ENCODE peak calls at places on chromosomes 1 and 21, in four cellular contexts. S is fibroblast of lung, Z is IMR-90, Q is NT2/D1. G is an unnamed sample.

GRCh38 chr1:154557939-154558609 is 388 bp downstream of the UBE2Q1 start:
- DNase-seq in S (peak; percentile 23), Z (peak; percentile 18), Q (no peak), G (no peak)

GRCh38 chr1:41629571-41629970 is 145.1 kb upstream of the EDN2 start:
- DNase-seq in S (peak; percentile 99), Z (peak; percentile 85), Q (no peak), G (no peak)

GRCh38 chr1:23756676-23757075 is 13.4 kb downstream of the ELOA start:
- DNase-seq in S (peak; percentile 57), Z (peak; percentile 72), Q (no peak), G (no peak)

GRCh38 chr1:45306319-45306718 is 20.4 kb upstream of the HPDL start:
- DNase-seq in S (peak; percentile 32), Z (peak; percentile 60), Q (no peak), G (peak; percentile 42)

GRCh38 chr1:93661829-93662474 is 19.7 kb downstream of the BCAR3 start:
- DNase-seq in S (peak; percentile 89), Z (peak; percentile 89), Q (no peak), G (no peak)

GRCh38 chr1:64980745-64981601 is 14.6 kb upstream of the JAK1 start:
- DNase-seq in S (peak; percentile 35), Z (peak; percentile 41), Q (no peak), G (no peak)

GRCh38 chr1:205926636-205927035 is 16.6 kb downstream of the SLC26A9 start:
- DNase-seq in S (no peak), Z (no peak), Q (no peak), G (no peak)

GRCh38 chr1:53754484-53755312 is 15.7 kb upstream of the GLIS1 start:
- DNase-seq in S (peak; percentile 57), Z (peak; percentile 77), Q (peak; percentile 68), G (peak; percentile 75)

GRCh38 chr21:29174607-29175013 is 44.2 kb downstream of the MAP3K7CL start:
- DNase-seq in S (no peak), Z (peak; percentile 30), Q (no peak), G (no peak)

GRCh38 chr1:38662141-38662540 is 197.4 kb downstream of the RRAGC start:
- DNase-seq in S (no peak), Z (no peak), Q (no peak), G (no peak)

GRCh38 chr21:45167796-45168222 is 93.4 kb downstream of the ADARB1 start:
- DNase-seq in S (peak; percentile 60), Z (peak; percentile 78), Q (no peak), G (no peak)

GRCh38 chr1:46757256-46757955 is 38.5 kb upstream of the EFCAB14 start:
- DNase-seq in S (peak; percentile 64), Z (peak; percentile 3), Q (peak; percentile 43), G (peak; percentile 28)

GRCh38 chr1:146034976-146035469 is 13.5 kb upstream of the HJV start:
- DNase-seq in S (no peak), Z (no peak), Q (no peak), G (peak; percentile 43)

GRCh38 chr1:108719654-108720435 is 7.1 kb downstream of the FNDC7 start:
- DNase-seq in S (peak; percentile 90), Z (peak; percentile 90), Q (no peak), G (no peak)

GRCh38 chr1:192566657-192567056 is 8.9 kb upstream of the RGS1 start:
- DNase-seq in S (no peak), Z (no peak), Q (no peak), G (no peak)

GRCh38 chr1:110548381-110548780 is 29.4 kb upstream of the KCNA10 start:
- DNase-seq in S (no peak), Z (peak; percentile 8), Q (no peak), G (peak; percentile 70)

GRCh38 chr1:234912541-234913312 is 215.9 kb downstream of the TOMM20 start:
- DNase-seq in S (peak; percentile 33), Z (no peak), Q (no peak), G (no peak)

GRCh38 chr1:93817819-93818569 is 61.0 kb downstream of the DNTTIP2 start:
- DNase-seq in S (no peak), Z (no peak), Q (no peak), G (no peak)

GRCh38 chr1:40563266-40563665 is 31.8 kb downstream of the ZNF684 start:
- DNase-seq in S (no peak), Z (no peak), Q (no peak), G (no peak)

GRCh38 chr1:218034464-218034863 is 250.6 kb upstream of the RRP15 start:
- DNase-seq in S (no peak), Z (no peak), Q (peak; percentile 87), G (peak; percentile 90)

GRCh38 chr1:147699686-147700041 is 29.3 kb upstream of the ACP6 start:
- DNase-seq in S (no peak), Z (no peak), Q (no peak), G (no peak)

GRCh38 chr1:119374208-119374877 is 5.8 kb downstream of the HAO2 start:
- DNase-seq in S (peak; percentile 5), Z (no peak), Q (no peak), G (no peak)

GRCh38 chr1:237562247-237562823 is 328.4 kb downstream of the ZP4 start:
- DNase-seq in S (peak; percentile 49), Z (peak; percentile 69), Q (peak; percentile 86), G (peak; percentile 90)

GRCh38 chr1:237139732-237140131 is 97.7 kb downstream of the RYR2 start:
- DNase-seq in S (no peak), Z (no peak), Q (no peak), G (no peak)

GRCh38 chr1:200890818-200891773 is 3.6 kb upstream of the INAVA start:
- DNase-seq in S (peak; percentile 51), Z (peak; percentile 19), Q (peak; percentile 87), G (peak; percentile 91)

GRCh38 chr1:150150511-150151021 is 850 bp downstream of the PLEKHO1 start:
- DNase-seq in S (no peak), Z (no peak), Q (no peak), G (peak; percentile 59)

GRCh38 chr1:52520149-52520548 is 32.7 kb downstream of the TUT4 start:
- DNase-seq in S (peak; percentile 22), Z (peak; percentile 86), Q (no peak), G (no peak)

GRCh38 chr1:235391879-235392278 is 24.7 kb downstream of the TBCE start:
- DNase-seq in S (peak; percentile 9), Z (peak; percentile 26), Q (no peak), G (no peak)

GRCh38 chr1:245679796-245680195 is 525.0 kb downstream of the KIF26B start:
- DNase-seq in S (no peak), Z (no peak), Q (no peak), G (no peak)

DNA sequence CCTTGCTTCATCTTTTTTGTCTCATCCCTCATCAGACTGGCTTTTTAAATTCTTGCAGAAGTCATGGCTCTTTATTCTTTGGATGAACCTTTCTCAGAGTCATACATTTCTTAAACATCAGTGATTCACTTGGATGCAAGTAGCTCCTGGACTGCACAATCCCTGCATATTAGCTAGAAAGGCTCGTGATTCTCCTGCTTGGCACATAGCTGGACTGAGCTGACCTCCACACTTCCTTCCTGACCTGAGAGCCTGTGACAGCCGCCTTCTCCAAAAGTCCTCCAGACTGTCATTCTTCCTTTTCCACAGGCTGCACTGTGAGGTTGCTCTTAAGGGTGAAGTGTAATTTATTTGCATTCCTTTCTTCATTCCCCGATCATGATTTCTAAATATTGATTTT is 109.4 kb downstream of the RGL1 start:
- DNase-seq in S (peak; percentile 26), Z (peak; percentile 58), Q (no peak), G (no peak)
- H3K9ac ChIP-seq in S (no peak overlapping the region), Z (no peak overlapping the region), Q (no peak overlapping the region), G (no peak overlapping the region)

DNA sequence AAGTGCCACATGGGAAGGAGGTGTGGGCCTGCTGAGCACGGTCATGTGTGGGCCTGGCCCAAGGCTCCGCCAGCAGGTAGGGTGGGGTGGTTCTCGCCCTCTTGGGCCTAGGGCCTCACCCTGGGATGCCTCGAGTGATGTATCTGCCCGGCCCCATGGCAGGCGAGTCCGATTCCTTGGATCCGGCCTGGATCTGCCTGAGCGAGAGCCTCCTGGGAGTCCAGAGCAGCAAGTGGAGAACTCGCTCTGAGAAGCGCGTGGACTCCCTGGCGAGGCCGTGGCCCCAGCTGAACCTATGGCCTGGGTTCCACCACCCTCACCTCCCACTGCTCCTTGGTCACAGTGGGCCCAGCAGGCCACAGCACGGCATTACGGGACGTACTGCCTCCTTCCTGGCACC is 8.2 kb upstream of the TTC34 start:
- DNase-seq in S (no peak), Z (no peak), Q (no peak), G (no peak)
- H3K9me3 ChIP-seq in S (no peaks in the 10 kb centered on the region), Z (peaks cover 62% of the 10 kb centered on the region), Q (peaks cover 21% of the 10 kb centered on the region), G (no peaks in the 10 kb centered on the region)

GRCh38 chr1:32971156-32971555 is 6.5 kb upstream of the RNF19B start:
- DNase-seq in S (no peak), Z (no peak), Q (no peak), G (no peak)

GRCh38 chr1:32977546-32978087 is 13.0 kb upstream of the RNF19B start:
- DNase-seq in S (no peak), Z (no peak), Q (no peak), G (no peak)

GRCh38 chr1:32969556-32969955 is 4.9 kb upstream of the RNF19B start:
- DNase-seq in S (peak; percentile 85), Z (no peak), Q (no peak), G (no peak)

GRCh38 chr1:32971576-32971975 is 7.0 kb upstream of the RNF19B start:
- DNase-seq in S (no peak), Z (no peak), Q (no peak), G (no peak)

GRCh38 chr1:32972814-32973428 is 8.3 kb upstream of the RNF19B start:
- DNase-seq in S (peak; percentile 70), Z (peak; percentile 45), Q (peak; percentile 70), G (peak; percentile 91)
- H3K9ac ChIP-seq in S (peak overlapping the region; percentile 61), Z (peak overlapping the region; percentile 23), Q (peak overlapping the region; percentile 76), G (no peak overlapping the region)

GRCh38 chr1:66335125-66335524 is 198.8 kb upstream of the SGIP1 start:
- DNase-seq in S (no peak), Z (no peak), Q (no peak), G (no peak)

GRCh38 chr1:66334311-66334710 is 199.6 kb upstream of the SGIP1 start:
- DNase-seq in S (no peak), Z (no peak), Q (no peak), G (peak; percentile 40)

GRCh38 chr1:66331641-66332523 is 202.1 kb upstream of the SGIP1 start:
- DNase-seq in S (peak; percentile 85), Z (peak; percentile 85), Q (no peak), G (peak; percentile 61)

GRCh38 chr1:66332524-66332853 is 201.5 kb upstream of the SGIP1 start:
- DNase-seq in S (no peak), Z (no peak), Q (no peak), G (no peak)

GRCh38 chr1:66333463-66334232 is 200.3 kb upstream of the SGIP1 start:
- DNase-seq in S (no peak), Z (no peak), Q (no peak), G (no peak)
- H3K9me3 ChIP-seq in S (no peaks in the 10 kb centered on the region), Z (no peaks in the 10 kb centered on the region), Q (no peaks in the 10 kb centered on the region), G (no peaks in the 10 kb centered on the region)

DNA sequence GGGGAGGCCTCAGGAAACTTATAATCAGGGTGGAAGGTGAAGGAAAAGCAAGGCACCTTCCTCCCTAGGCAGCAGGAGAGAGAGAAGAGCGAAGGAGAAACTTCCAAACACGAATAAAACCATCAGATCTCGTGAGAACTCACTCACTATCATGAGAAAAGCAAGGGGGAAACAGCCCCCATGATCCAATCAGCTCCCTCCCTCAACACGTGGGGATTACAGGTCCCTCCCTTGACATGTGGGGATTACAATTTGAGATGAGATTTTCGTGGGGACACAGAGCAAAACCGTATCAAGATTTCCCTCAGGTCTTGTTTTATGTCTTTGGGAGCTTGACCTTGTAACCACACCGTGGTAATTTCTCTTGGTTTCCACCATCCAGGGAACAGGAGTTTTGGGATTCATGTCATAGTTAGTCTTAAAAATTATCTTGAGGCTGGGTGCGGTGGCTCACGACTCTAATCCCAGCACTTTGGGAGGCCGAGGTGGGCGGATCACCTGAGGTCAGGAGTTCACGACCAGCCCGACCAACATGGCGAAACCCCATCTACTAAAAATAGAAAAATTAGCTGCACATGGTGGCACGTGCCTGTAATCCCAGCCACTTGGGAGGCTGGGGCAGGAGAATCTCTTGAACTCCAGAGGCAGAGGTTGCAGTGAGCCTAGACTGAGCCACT is 47.2 kb upstream of the NBPF3 start:
- DNase-seq in S (no peak), Z (no peak), Q (no peak), G (no peak)
- H3K9ac ChIP-seq in S (no peak overlapping the region), Z (no peak overlapping the region), Q (no peak overlapping the region), G (no peak overlapping the region)

G was measured in neural progenitor cell.